ENCODE peak calls at places on chromosomes 11 and 22, in six cellular contexts. S is H9, U is endodermal cell, Z is uterus, Q is HL-60, J is ovary. I is an unnamed sample.

GRCh38 chr22:23217171-23218052 is 37.1 kb downstream of the BCR start:
- DNase-seq in U (no peak), J (no peak), S (no peak), Z (no peak), Q (no peak), I (no peak)

GRCh38 chr22:17570851-17571631 is 7.7 kb downstream of the SLC25A18 start:
- DNase-seq in Q (no peak), Z (peak), J (peak), S (no peak), U (peak), I (no peak)

GRCh38 chr11:110903830-110904229 is 191.6 kb upstream of the ARHGAP20 start:
- DNase-seq in S (no peak), Q (no peak), U (peak), J (no peak), Z (no peak), I (no peak)

GRCh38 chr11:26042113-26042512 is 289.8 kb upstream of the ANO3 start:
- DNase-seq in J (no peak), Q (no peak), S (no peak), U (no peak), Z (no peak), I (no peak)

GRCh38 chr11:16986434-16987204 is 27.6 kb downstream of the PLEKHA7 start:
- DNase-seq in S (peak), J (peak), U (peak), Q (no peak), Z (peak), I (no peak)

GRCh38 chr11:72352859-72353551 is 81.3 kb downstream of the CLPB start:
- DNase-seq in S (peak), Z (peak), U (peak), Q (no peak), J (no peak), I (no peak)

GRCh38 chr11:12989428-12990242 is 19.5 kb upstream of the RASSF10 start:
- DNase-seq in Q (peak), Z (no peak), J (no peak), S (no peak), U (peak), I (no peak)

GRCh38 chr11:94928146-94928995 is 45.0 kb downstream of the CWC15 start:
- DNase-seq in S (no peak), J (no peak), U (no peak), Q (no peak), Z (no peak), I (no peak)

GRCh38 chr11:64710418-64711137 is 12.4 kb downstream of the NRXN2 start:
- DNase-seq in S (no peak), Q (no peak), J (no peak), Z (no peak), U (no peak), I (no peak)

GRCh38 chr11:100719809-100720221 is 32.7 kb downstream of the ARHGAP42 start:
- DNase-seq in S (peak), U (peak), J (peak), Z (peak), Q (no peak), I (peak)

GRCh38 chr11:123469586-123469985 is 39.5 kb downstream of the GRAMD1B start:
- DNase-seq in Q (no peak), U (no peak), S (no peak), J (no peak), Z (no peak), I (no peak)

GRCh38 chr22:48316876-48317250 is 1510.8 kb downstream of the BRD1 start:
- DNase-seq in S (peak), U (peak), Z (no peak), Q (no peak), J (no peak), I (no peak)

GRCh38 chr11:132895340-132895739 is 637.0 kb downstream of the OPCML start:
- DNase-seq in U (no peak), S (no peak), Z (no peak), Q (no peak), J (no peak), I (no peak)

GRCh38 chr22:45311033-45311531 is 1.3 kb downstream of the FAM118A start:
- DNase-seq in Z (no peak), S (no peak), U (no peak), J (no peak), Q (no peak), I (no peak)

GRCh38 chr11:123448798-123449197 is 18.7 kb downstream of the GRAMD1B start:
- DNase-seq in Z (no peak), S (no peak), U (no peak), J (no peak), Q (no peak), I (no peak)

GRCh38 chr11:3627291-3627690 is 14.5 kb downstream of the ART5 start:
- DNase-seq in Q (no peak), U (no peak), J (no peak), S (no peak), Z (no peak), I (no peak)

GRCh38 chr11:111539426-111540113 is 950 bp upstream of the LAYN start:
- DNase-seq in Q (no peak), S (no peak), U (no peak), Z (no peak), J (no peak), I (no peak)

GRCh38 chr11:94574193-94574961 is 7.2 kb downstream of the PIWIL4 start:
- DNase-seq in J (peak), Z (peak), S (no peak), U (no peak), Q (peak), I (no peak)

GRCh38 chr11:124415356-124415923 is 9.2 kb downstream of the OR8B4 start:
- DNase-seq in Z (no peak), S (no peak), U (no peak), J (no peak), Q (no peak), I (no peak)

GRCh38 chr22:37019309-37020191 is at the start of the genes MPST and TST:
- DNase-seq in J (peak), U (peak), Z (peak), Q (peak), S (peak), I (peak)

GRCh38 chr11:34755671-34756070 is 134.8 kb downstream of the EHF start:
- DNase-seq in Z (no peak), S (no peak), U (no peak), Q (no peak), J (no peak), I (no peak)

GRCh38 chr11:72075109-72075508 is 5.2 kb downstream of the NUMA1 start:
- DNase-seq in U (peak), Z (no peak), J (no peak), Q (peak), S (peak), I (no peak)

GRCh38 chr22:26002456-26002855 is 166.8 kb upstream of the SEZ6L start:
- DNase-seq in Q (no peak), Z (no peak), S (no peak), J (no peak), U (no peak), I (no peak)

GRCh38 chr11:1876361-1877063 is 15.2 kb downstream of the PRR33 start:
- DNase-seq in U (peak), S (peak), J (peak), Z (peak), Q (peak), I (no peak)

GRCh38 chr11:12403995-12404345 is 26.6 kb downstream of the PARVA start:
- DNase-seq in J (no peak), Q (no peak), U (no peak), S (no peak), Z (no peak), I (no peak)

GRCh38 chr11:46285594-46286033 is 8.2 kb downstream of the CREB3L1 start:
- DNase-seq in Z (no peak), S (no peak), Q (no peak), U (no peak), J (no peak), I (no peak)

GRCh38 chr11:94934362-94934761 is 39.0 kb downstream of the CWC15 start:
- DNase-seq in J (no peak), S (peak), U (peak), Q (no peak), Z (no peak), I (no peak)

GRCh38 chr22:29306175-29306829 is at the start of gene GAS2L1:
- DNase-seq in Z (peak), Q (peak), S (peak), J (peak), U (peak), I (peak)

GRCh38 chr11:27857014-27857413 is 156.8 kb upstream of the BDNF start:
- DNase-seq in Z (no peak), U (no peak), S (no peak), J (no peak), Q (no peak), I (no peak)

GRCh38 chr11:1358286-1358685 is 31.4 kb upstream of the BRSK2 start:
- DNase-seq in Z (no peak), U (no peak), Q (no peak), S (no peak), J (no peak), I (peak)

GRCh38 chr11:121800240-121800639 is 315.8 kb downstream of the BLID start:
- DNase-seq in S (no peak), Q (no peak), U (no peak), J (no peak), Z (no peak), I (no peak)

GRCh38 chr11:8671651-8672062 is 10.8 kb downstream of the TRIM66 start:
- DNase-seq in J (no peak), S (peak), Q (no peak), U (peak), Z (peak), I (no peak)

GRCh38 chr22:42895087-42895486 is 38.0 kb upstream of the ARFGAP3 start:
- DNase-seq in Z (no peak), Q (peak), J (no peak), U (no peak), S (no peak), I (no peak)

GRCh38 chr11:69398529-69399492 is 82.7 kb upstream of the LINC01488 start:
- DNase-seq in S (no peak), Z (no peak), U (no peak), Q (peak), J (no peak), I (peak)

GRCh38 chr22:41798736-41799135 is 1.7 kb upstream of the CCDC134 start:
- DNase-seq in S (no peak), U (no peak), Z (no peak), Q (no peak), J (no peak), I (no peak)

GRCh38 chr22:36493690-36494110 is 12.3 kb upstream of the TXN2 start:
- DNase-seq in S (no peak), Q (peak), J (no peak), U (no peak), Z (no peak), I (no peak)

GRCh38 chr11:90223248-90223585 is 368 bp upstream of the CHORDC1 start:
- DNase-seq in S (no peak), U (no peak), Z (no peak), Q (no peak), J (no peak), I (no peak)
- H3K27ac ChIP-seq in S (no peak), U (peak), Z (peak), Q (peak), J (peak), I (peak)

DNA sequence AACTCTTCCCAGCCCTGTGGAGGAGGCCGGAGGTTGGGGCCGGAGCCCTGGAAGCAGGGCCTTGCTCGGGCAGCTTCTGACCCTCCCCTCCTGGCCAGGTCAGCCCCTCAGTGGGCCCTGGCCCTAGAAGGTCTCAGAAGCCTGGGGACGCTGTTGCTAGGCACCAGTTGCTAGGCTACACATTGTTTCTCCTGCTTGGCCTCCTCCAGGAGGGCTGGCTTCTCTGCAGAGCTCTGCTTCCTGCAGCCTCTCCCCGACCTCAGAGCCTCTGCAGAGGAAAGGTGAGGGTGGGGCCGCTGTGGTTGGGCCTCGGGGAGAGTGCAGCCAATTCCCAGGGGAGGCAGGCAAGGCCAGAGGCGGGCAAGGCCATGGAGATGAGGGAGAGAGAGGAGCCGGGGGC is 27.6 kb upstream of the LRRC10B start:
- DNase-seq in Q (no peak), J (no peak), S (peak), Z (no peak), U (peak), I (no peak)
- H3K27ac ChIP-seq in Q (no peak), J (no peak), S (no peak), Z (no peak), U (no peak), I (no peak)

GRCh38 chr11:120130176-120130980 is 7.5 kb downstream of the TRIM29 start:
- DNase-seq in J (no peak), S (no peak), Z (peak), Q (no peak), U (peak), I (no peak)
- H3K27ac ChIP-seq in J (no peak), S (no peak), Z (no peak), Q (no peak), U (no peak), I (no peak)

DNA sequence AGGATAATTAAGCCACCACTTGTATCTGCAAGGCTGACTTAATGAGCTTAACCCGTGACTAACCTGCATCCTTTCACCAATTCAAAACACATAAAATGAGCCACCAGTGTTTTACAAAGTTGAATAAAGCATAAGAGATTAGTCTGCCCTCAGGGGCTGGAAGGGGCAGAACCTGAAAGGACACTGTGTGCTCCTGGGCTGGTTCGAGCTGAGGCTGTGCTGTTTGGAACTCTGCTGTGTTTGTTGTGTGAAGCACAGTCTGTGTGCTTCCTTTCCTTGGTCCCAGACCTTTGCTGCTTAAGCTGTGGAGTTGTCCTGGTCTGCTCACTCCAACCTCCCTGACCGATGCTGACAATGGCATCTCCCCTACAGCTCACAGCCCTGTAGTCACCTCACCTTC is 27.7 kb downstream of the FBXO7 start:
- DNase-seq in U (peak), S (peak), Z (no peak), J (no peak), Q (no peak), I (no peak)
- H3K27ac ChIP-seq in U (peak), S (no peak), Z (no peak), J (no peak), Q (no peak), I (no peak)

DNA sequence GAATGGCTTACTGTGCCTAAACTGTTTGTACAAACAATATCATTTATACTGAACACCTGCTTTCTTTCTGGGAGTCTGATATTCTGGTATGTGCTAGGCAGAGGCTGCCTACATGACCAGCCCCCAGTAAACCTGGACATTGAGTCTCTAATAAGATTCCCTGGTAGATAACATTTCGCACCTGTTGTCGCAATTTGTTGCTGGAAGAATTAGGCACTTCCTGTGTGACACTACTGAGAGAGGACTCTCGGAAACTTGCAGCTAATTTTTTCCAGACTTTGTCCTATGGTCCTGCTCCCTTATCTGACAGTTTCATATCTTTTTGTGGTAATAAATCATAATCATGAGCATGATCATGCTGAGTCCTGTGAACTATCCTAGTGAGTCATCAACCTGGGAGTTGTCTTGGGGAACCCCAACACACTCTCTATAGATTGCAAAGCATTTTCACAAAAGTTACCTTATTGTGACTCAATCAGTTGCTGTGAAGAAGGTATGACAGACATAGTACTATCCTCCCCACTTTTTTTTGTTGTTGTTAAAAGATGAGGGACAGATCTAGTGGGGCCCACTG is 257.8 kb upstream of the CCDC90B start:
- DNase-seq in J (no peak), S (no peak), Z (no peak), U (no peak), Q (no peak), I (no peak)
- H3K27ac ChIP-seq in J (no peak), S (no peak), Z (no peak), U (no peak), Q (no peak), I (no peak)

I was measured in SJSA1.